ENCODE peak calls at places on chromosomes 12 and 14, in six cellular contexts. One of them, this sample, is unnamed.
A peak's percentile ranks its signal among the peaks of the same experiment; 100 is the strongest.

GRCh38 chr14:100306256-100306505 is at the start of gene SLC25A29:
- DNase-seq in IMR-90: no peak
- DNase-seq in breast epithelium: no peak
- DNase-seq in transverse colon: no peak
- DNase-seq in CD8-positive, alpha-beta T cell: no peak
- DNase-seq in CD8-positive, alpha-beta memory T cell: no peak
- DNase-seq in this sample: no peak

GRCh38 chr12:57694459-57695019 is 607 bp downstream of the OS9 start:
- DNase-seq in IMR-90: no peak
- DNase-seq in breast epithelium: no peak
- DNase-seq in transverse colon: peak; percentile 61
- DNase-seq in CD8-positive, alpha-beta T cell: no peak
- DNase-seq in CD8-positive, alpha-beta memory T cell: no peak
- DNase-seq in this sample: no peak

GRCh38 chr12:30985814-30986452 is 59.4 kb downstream of the TSPAN11 start:
- DNase-seq in IMR-90: peak; percentile 40
- DNase-seq in breast epithelium: no peak
- DNase-seq in transverse colon: peak; percentile 23
- DNase-seq in CD8-positive, alpha-beta T cell: no peak
- DNase-seq in CD8-positive, alpha-beta memory T cell: no peak
- DNase-seq in this sample: peak; percentile 66

GRCh38 chr14:28901631-28902030 is 135.0 kb downstream of the FOXG1 start:
- DNase-seq in IMR-90: no peak
- DNase-seq in breast epithelium: no peak
- DNase-seq in transverse colon: no peak
- DNase-seq in CD8-positive, alpha-beta T cell: no peak
- DNase-seq in CD8-positive, alpha-beta memory T cell: no peak
- DNase-seq in this sample: no peak

GRCh38 chr14:64209428-64210165 is 84.6 kb downstream of the ESR2 start:
- DNase-seq in IMR-90: peak; percentile 71
- DNase-seq in breast epithelium: no peak
- DNase-seq in transverse colon: peak; percentile 30
- DNase-seq in CD8-positive, alpha-beta T cell: no peak
- DNase-seq in CD8-positive, alpha-beta memory T cell: no peak
- DNase-seq in this sample: no peak

GRCh38 chr12:125503128-125503527 is 437.9 kb downstream of the AACS start:
- DNase-seq in IMR-90: no peak
- DNase-seq in breast epithelium: no peak
- DNase-seq in transverse colon: no peak
- DNase-seq in CD8-positive, alpha-beta T cell: no peak
- DNase-seq in CD8-positive, alpha-beta memory T cell: no peak
- DNase-seq in this sample: no peak

GRCh38 chr12:28780096-28780495 is 369.0 kb upstream of the FAR2 start:
- DNase-seq in IMR-90: peak; percentile 81
- DNase-seq in breast epithelium: no peak
- DNase-seq in transverse colon: peak; percentile 9
- DNase-seq in CD8-positive, alpha-beta T cell: no peak
- DNase-seq in CD8-positive, alpha-beta memory T cell: no peak
- DNase-seq in this sample: no peak

GRCh38 chr12:42221722-42222121 is 16.3 kb downstream of the YAF2 start:
- DNase-seq in IMR-90: no peak
- DNase-seq in breast epithelium: no peak
- DNase-seq in transverse colon: no peak
- DNase-seq in CD8-positive, alpha-beta T cell: no peak
- DNase-seq in CD8-positive, alpha-beta memory T cell: no peak
- DNase-seq in this sample: no peak

GRCh38 chr14:23432946-23433345 is 2.5 kb downstream of the MYH7 start:
- DNase-seq in IMR-90: no peak
- DNase-seq in breast epithelium: peak; percentile 3
- DNase-seq in transverse colon: no peak
- DNase-seq in CD8-positive, alpha-beta T cell: no peak
- DNase-seq in CD8-positive, alpha-beta memory T cell: no peak
- DNase-seq in this sample: no peak

GRCh38 chr12:106107566-106107965 is 31.2 kb downstream of the NUAK1 start:
- DNase-seq in IMR-90: peak; percentile 68
- DNase-seq in breast epithelium: no peak
- DNase-seq in transverse colon: no peak
- DNase-seq in CD8-positive, alpha-beta T cell: no peak
- DNase-seq in CD8-positive, alpha-beta memory T cell: no peak
- DNase-seq in this sample: no peak

GRCh38 chr14:42214981-42215491 is 608.4 kb downstream of the LRFN5 start:
- DNase-seq in IMR-90: peak; percentile 86
- DNase-seq in breast epithelium: no peak
- DNase-seq in transverse colon: no peak
- DNase-seq in CD8-positive, alpha-beta T cell: no peak
- DNase-seq in CD8-positive, alpha-beta memory T cell: no peak
- DNase-seq in this sample: no peak

GRCh38 chr12:1593232-1594044 is 943 bp downstream of the FBXL14 start:
- DNase-seq in IMR-90: no peak
- DNase-seq in breast epithelium: no peak
- DNase-seq in transverse colon: peak; percentile 74
- DNase-seq in CD8-positive, alpha-beta T cell: no peak
- DNase-seq in CD8-positive, alpha-beta memory T cell: peak; percentile 74
- DNase-seq in this sample: peak; percentile 83

GRCh38 chr12:120103044-120103338 is 13.6 kb downstream of the RAB35 start:
- DNase-seq in IMR-90: no peak
- DNase-seq in breast epithelium: no peak
- DNase-seq in transverse colon: no peak
- DNase-seq in CD8-positive, alpha-beta T cell: no peak
- DNase-seq in CD8-positive, alpha-beta memory T cell: no peak
- DNase-seq in this sample: no peak

GRCh38 chr14:25111061-25111601 is 61.2 kb upstream of the STXBP6 start:
- DNase-seq in IMR-90: peak; percentile 98
- DNase-seq in breast epithelium: no peak
- DNase-seq in transverse colon: no peak
- DNase-seq in CD8-positive, alpha-beta T cell: no peak
- DNase-seq in CD8-positive, alpha-beta memory T cell: no peak
- DNase-seq in this sample: no peak

GRCh38 chr12:3837049-3837448 is 36.1 kb downstream of the PARP11 start:
- DNase-seq in IMR-90: no peak
- DNase-seq in breast epithelium: no peak
- DNase-seq in transverse colon: no peak
- DNase-seq in CD8-positive, alpha-beta T cell: no peak
- DNase-seq in CD8-positive, alpha-beta memory T cell: no peak
- DNase-seq in this sample: peak; percentile 5

GRCh38 chr12:9799961-9800360 is 27.3 kb upstream of the KLRF1 start:
- DNase-seq in IMR-90: peak; percentile 10
- DNase-seq in breast epithelium: no peak
- DNase-seq in transverse colon: no peak
- DNase-seq in CD8-positive, alpha-beta T cell: no peak
- DNase-seq in CD8-positive, alpha-beta memory T cell: no peak
- DNase-seq in this sample: no peak

GRCh38 chr12:66552753-66553152 is 126.1 kb downstream of the GRIP1 start:
- DNase-seq in IMR-90: no peak
- DNase-seq in breast epithelium: no peak
- DNase-seq in transverse colon: no peak
- DNase-seq in CD8-positive, alpha-beta T cell: no peak
- DNase-seq in CD8-positive, alpha-beta memory T cell: no peak
- DNase-seq in this sample: no peak

GRCh38 chr14:41607119-41607785 is 576 bp downstream of the LRFN5 start:
- DNase-seq in IMR-90: no peak
- DNase-seq in breast epithelium: no peak
- DNase-seq in transverse colon: no peak
- DNase-seq in CD8-positive, alpha-beta T cell: no peak
- DNase-seq in CD8-positive, alpha-beta memory T cell: no peak
- DNase-seq in this sample: no peak

GRCh38 chr12:3252416-3252815 is 175.2 kb downstream of the TSPAN9 start:
- DNase-seq in IMR-90: peak; percentile 74
- DNase-seq in breast epithelium: peak; percentile 56
- DNase-seq in transverse colon: peak; percentile 72
- DNase-seq in CD8-positive, alpha-beta T cell: no peak
- DNase-seq in CD8-positive, alpha-beta memory T cell: no peak
- DNase-seq in this sample: no peak

GRCh38 chr12:41073633-41074576 is 114.2 kb upstream of the PDZRN4 start:
- DNase-seq in IMR-90: no peak
- DNase-seq in breast epithelium: no peak
- DNase-seq in transverse colon: no peak
- DNase-seq in CD8-positive, alpha-beta T cell: no peak
- DNase-seq in CD8-positive, alpha-beta memory T cell: no peak
- DNase-seq in this sample: no peak

GRCh38 chr12:120849765-120850164 is 54.4 kb downstream of the SPPL3 start:
- DNase-seq in IMR-90: peak; percentile 83
- DNase-seq in breast epithelium: no peak
- DNase-seq in transverse colon: no peak
- DNase-seq in CD8-positive, alpha-beta T cell: no peak
- DNase-seq in CD8-positive, alpha-beta memory T cell: no peak
- DNase-seq in this sample: no peak

GRCh38 chr12:126944684-126945083 is 1322.3 kb upstream of the TMEM132C start:
- DNase-seq in IMR-90: no peak
- DNase-seq in breast epithelium: no peak
- DNase-seq in transverse colon: no peak
- DNase-seq in CD8-positive, alpha-beta T cell: no peak
- DNase-seq in CD8-positive, alpha-beta memory T cell: no peak
- DNase-seq in this sample: no peak

GRCh38 chr12:78209851-78210493 is 379.3 kb downstream of the NAV3 start:
- DNase-seq in IMR-90: peak; percentile 21
- DNase-seq in breast epithelium: no peak
- DNase-seq in transverse colon: no peak
- DNase-seq in CD8-positive, alpha-beta T cell: no peak
- DNase-seq in CD8-positive, alpha-beta memory T cell: no peak
- DNase-seq in this sample: no peak

GRCh38 chr12:16531623-16532022 is 74.3 kb downstream of the LMO3 start:
- DNase-seq in IMR-90: no peak
- DNase-seq in breast epithelium: peak; percentile 52
- DNase-seq in transverse colon: peak; percentile 8
- DNase-seq in CD8-positive, alpha-beta T cell: no peak
- DNase-seq in CD8-positive, alpha-beta memory T cell: no peak
- DNase-seq in this sample: no peak

GRCh38 chr12:9051156-9051545 is 61.8 kb downstream of the KLRG1 start:
- DNase-seq in IMR-90: no peak
- DNase-seq in breast epithelium: no peak
- DNase-seq in transverse colon: no peak
- DNase-seq in CD8-positive, alpha-beta T cell: no peak
- DNase-seq in CD8-positive, alpha-beta memory T cell: no peak
- DNase-seq in this sample: no peak

GRCh38 chr12:109386079-109386473 is 38.4 kb downstream of the MYO1H start:
- DNase-seq in IMR-90: no peak
- DNase-seq in breast epithelium: no peak
- DNase-seq in transverse colon: no peak
- DNase-seq in CD8-positive, alpha-beta T cell: no peak
- DNase-seq in CD8-positive, alpha-beta memory T cell: no peak
- DNase-seq in this sample: no peak

GRCh38 chr14:26394114-26394855 is 203.5 kb downstream of the NOVA1 start:
- DNase-seq in IMR-90: peak; percentile 12
- DNase-seq in breast epithelium: no peak
- DNase-seq in transverse colon: peak; percentile 20
- DNase-seq in CD8-positive, alpha-beta T cell: no peak
- DNase-seq in CD8-positive, alpha-beta memory T cell: no peak
- DNase-seq in this sample: no peak

GRCh38 chr14:90291699-90292098 is 35.3 kb downstream of the PSMC1 start:
- DNase-seq in IMR-90: no peak
- DNase-seq in breast epithelium: no peak
- DNase-seq in transverse colon: no peak
- DNase-seq in CD8-positive, alpha-beta T cell: no peak
- DNase-seq in CD8-positive, alpha-beta memory T cell: no peak
- DNase-seq in this sample: no peak
- H3K27ac ChIP-seq in IMR-90: no peak overlapping the region
- H3K27ac ChIP-seq in breast epithelium: no peak overlapping the region
- H3K27ac ChIP-seq in transverse colon: no peak overlapping the region
- H3K27ac ChIP-seq in CD8-positive, alpha-beta T cell: no peak overlapping the region
- H3K27ac ChIP-seq in CD8-positive, alpha-beta memory T cell: no peak overlapping the region
- H3K27ac ChIP-seq in this sample: no peak overlapping the region

GRCh38 chr14:56759633-56760032 is 50.6 kb downstream of the OTX2 start:
- DNase-seq in IMR-90: no peak
- DNase-seq in breast epithelium: no peak
- DNase-seq in transverse colon: no peak
- DNase-seq in CD8-positive, alpha-beta T cell: no peak
- DNase-seq in CD8-positive, alpha-beta memory T cell: no peak
- DNase-seq in this sample: no peak
- H3K27ac ChIP-seq in IMR-90: no peak overlapping the region
- H3K27ac ChIP-seq in breast epithelium: no peak overlapping the region
- H3K27ac ChIP-seq in transverse colon: no peak overlapping the region
- H3K27ac ChIP-seq in CD8-positive, alpha-beta T cell: no peak overlapping the region
- H3K27ac ChIP-seq in CD8-positive, alpha-beta memory T cell: no peak overlapping the region
- H3K27ac ChIP-seq in this sample: no peak overlapping the region

GRCh38 chr12:98594050-98594853 is 766 bp downstream of the SLC25A3 start:
- DNase-seq in IMR-90: no peak
- DNase-seq in breast epithelium: peak; percentile 58
- DNase-seq in transverse colon: peak; percentile 52
- DNase-seq in CD8-positive, alpha-beta T cell: no peak
- DNase-seq in CD8-positive, alpha-beta memory T cell: no peak
- DNase-seq in this sample: peak; percentile 33
- H3K27ac ChIP-seq in IMR-90: peak overlapping the region; percentile 95
- H3K27ac ChIP-seq in breast epithelium: peak overlapping the region; percentile 96
- H3K27ac ChIP-seq in transverse colon: peak overlapping the region; percentile 94
- H3K27ac ChIP-seq in CD8-positive, alpha-beta T cell: peak overlapping the region; percentile 92
- H3K27ac ChIP-seq in CD8-positive, alpha-beta memory T cell: peak overlapping the region; percentile 98
- H3K27ac ChIP-seq in this sample: peak overlapping the region; percentile 60

DNA sequence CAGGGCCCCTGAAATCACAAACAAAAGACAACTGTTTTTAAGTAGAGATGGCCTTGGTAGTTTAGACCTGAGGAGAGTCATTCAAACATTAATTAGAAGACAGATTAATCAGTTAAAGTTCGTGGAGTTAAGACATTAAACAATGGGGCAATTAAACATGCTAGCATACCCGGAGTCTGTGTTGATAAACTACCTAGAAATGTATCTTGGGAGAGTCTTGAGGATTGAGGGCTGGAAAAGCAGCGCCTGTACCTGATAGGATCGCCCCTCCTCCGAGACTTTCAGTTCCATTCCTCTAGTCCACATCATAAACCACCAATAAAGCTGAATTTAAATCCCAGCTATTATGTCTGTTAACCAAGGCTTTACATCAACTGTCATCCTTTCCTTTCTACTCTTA is 1.0 kb upstream of the KRAS start:
- DNase-seq in IMR-90: no peak
- DNase-seq in breast epithelium: no peak
- DNase-seq in transverse colon: no peak
- DNase-seq in CD8-positive, alpha-beta T cell: no peak
- DNase-seq in CD8-positive, alpha-beta memory T cell: peak; percentile 10
- DNase-seq in this sample: no peak
- H3K27ac ChIP-seq in IMR-90: no peak overlapping the region
- H3K27ac ChIP-seq in breast epithelium: peak overlapping the region; percentile 98
- H3K27ac ChIP-seq in transverse colon: peak overlapping the region; percentile 98
- H3K27ac ChIP-seq in CD8-positive, alpha-beta T cell: peak overlapping the region; percentile 67
- H3K27ac ChIP-seq in CD8-positive, alpha-beta memory T cell: peak overlapping the region; percentile 68
- H3K27ac ChIP-seq in this sample: peak overlapping the region; percentile 53

DNA sequence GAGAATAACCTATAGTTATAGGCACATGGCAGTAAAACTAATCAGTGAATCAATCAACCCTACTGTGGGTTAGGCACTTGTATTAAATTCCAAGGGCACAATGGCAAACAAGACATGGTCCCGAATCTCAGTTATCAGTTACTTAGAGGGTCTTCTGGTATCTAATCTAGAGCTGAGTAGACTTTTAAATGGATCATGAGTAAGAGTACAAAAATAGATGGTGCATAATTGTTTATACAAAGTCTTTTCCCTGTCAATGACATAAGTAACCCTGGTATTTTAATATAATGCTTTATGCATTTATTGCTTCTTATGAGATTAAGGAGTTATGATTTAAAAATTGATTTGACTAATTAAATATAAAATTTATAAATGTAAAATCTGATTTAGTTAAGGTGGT is 23.0 kb upstream of the KCNJ8 start:
- DNase-seq in IMR-90: peak; percentile 44
- DNase-seq in breast epithelium: no peak
- DNase-seq in transverse colon: no peak
- DNase-seq in CD8-positive, alpha-beta T cell: no peak
- DNase-seq in CD8-positive, alpha-beta memory T cell: no peak
- DNase-seq in this sample: no peak
- H3K27ac ChIP-seq in IMR-90: no peak overlapping the region
- H3K27ac ChIP-seq in breast epithelium: no peak overlapping the region
- H3K27ac ChIP-seq in transverse colon: no peak overlapping the region
- H3K27ac ChIP-seq in CD8-positive, alpha-beta T cell: no peak overlapping the region
- H3K27ac ChIP-seq in CD8-positive, alpha-beta memory T cell: no peak overlapping the region
- H3K27ac ChIP-seq in this sample: no peak overlapping the region